ENCODE peak calls at places on chromosomes 16 and 17, in nine cellular contexts. C, A, S, I, Y, P, L, W and M are unnamed samples.

GRCh38 chr17:41407226-41407625 is 9.8 kb upstream of the KRT31 start:
- DNase-seq in C (no peak), W (no peak), I (no peak), Y (no peak), P (no peak), L (no peak), S (no peak), A (no peak), M (no peak)

GRCh38 chr16:66374176-66374575 is 7.7 kb downstream of the CDH5 start:
- DNase-seq in C (no peak), L (no peak), S (no peak), P (no peak), I (no peak), W (no peak), Y (no peak), A (no peak), M (no peak)

GRCh38 chr17:79793924-79794304 is 3.0 kb downstream of the CBX8 start:
- DNase-seq in Y (no peak), W (peak; percentile 40), P (no peak), C (no peak), S (no peak), I (no peak), L (no peak), A (no peak), M (peak; percentile 53)

GRCh38 chr17:82524540-82524939 is 5.0 kb downstream of the FOXK2 start:
- DNase-seq in P (no peak), Y (no peak), L (no peak), A (no peak), I (no peak), W (no peak), S (no peak), C (no peak), M (no peak)

GRCh38 chr16:22923491-22923890 is 109.5 kb downstream of the HS3ST2 start:
- DNase-seq in A (no peak), W (no peak), P (no peak), Y (no peak), I (no peak), C (no peak), S (no peak), L (no peak), M (no peak)

GRCh38 chr16:13904179-13904691 is 15.7 kb upstream of the ERCC4 start:
- DNase-seq in S (no peak), L (no peak), I (no peak), W (no peak), C (no peak), Y (no peak), P (no peak), A (no peak), M (no peak)

GRCh38 chr16:70738083-70738977 is 52.5 kb upstream of the MTSS2 start:
- DNase-seq in A (peak; percentile 92), Y (no peak), I (peak; percentile 93), S (peak; percentile 70), L (peak; percentile 50), W (peak; percentile 56), C (peak; percentile 81), P (no peak), M (no peak)

GRCh38 chr17:72274632-72275031 is 153.8 kb downstream of the SOX9 start:
- DNase-seq in W (no peak), L (no peak), A (no peak), P (no peak), C (no peak), Y (no peak), I (no peak), S (no peak), M (no peak)

GRCh38 chr16:52283581-52284375 is 263.2 kb downstream of the TOX3 start:
- DNase-seq in C (no peak), I (no peak), S (no peak), W (peak; percentile 10), P (no peak), Y (no peak), A (no peak), L (no peak), M (no peak)

GRCh38 chr16:53084736-53085538 is 30.1 kb downstream of the CHD9 start:
- DNase-seq in W (no peak), S (no peak), C (no peak), L (no peak), A (no peak), P (no peak), I (no peak), Y (no peak), M (no peak)

GRCh38 chr17:40351185-40352043 is 13.1 kb downstream of the GJD3 start:
- DNase-seq in Y (no peak), P (no peak), L (no peak), W (no peak), C (no peak), S (no peak), A (no peak), I (no peak), M (no peak)

GRCh38 chr16:78183886-78184553 is 84.6 kb downstream of the WWOX start:
- DNase-seq in C (no peak), S (peak; percentile 16), I (no peak), Y (no peak), W (no peak), A (no peak), P (no peak), L (no peak), M (no peak)

GRCh38 chr17:40963838-40964237 is 2.9 kb downstream of the KRT39 start:
- DNase-seq in Y (no peak), P (no peak), I (no peak), W (peak; percentile 20), A (no peak), S (no peak), C (no peak), L (no peak), M (peak; percentile 44)

DNA sequence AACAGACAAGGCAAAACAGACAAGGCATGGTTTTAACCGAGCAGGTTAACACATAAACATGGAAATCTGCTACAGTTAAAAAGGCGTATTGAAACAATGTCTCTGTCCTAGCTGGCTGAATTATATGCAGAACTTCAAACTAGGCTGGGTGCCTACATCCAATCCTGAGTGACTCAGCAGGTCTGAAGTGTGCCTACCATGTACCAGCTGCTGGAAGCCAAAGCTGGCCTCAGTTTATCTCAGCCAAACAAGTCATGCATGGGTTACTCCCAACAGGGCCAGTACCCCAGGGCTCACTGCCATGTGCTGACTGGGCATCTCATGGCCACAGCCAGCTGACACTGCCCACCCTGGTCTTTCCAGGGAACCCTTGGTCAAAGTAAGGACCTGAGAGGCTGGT is 4.0 kb downstream of the C1QBP start:
- DNase-seq in C (no peak), W (no peak), I (no peak), P (no peak), L (no peak), S (no peak), A (no peak), Y (no peak), M (no peak)
- H3K4me3 ChIP-seq in C (no peak overlapping the region), W (no peak overlapping the region), I (no peak overlapping the region), P (no peak overlapping the region), L (no peak overlapping the region), S (no peak overlapping the region), A (no peak overlapping the region), Y (no peak overlapping the region), M (no peak overlapping the region)

GRCh38 chr16:64532117-64532516 is 589.7 kb downstream of the CDH11 start:
- DNase-seq in P (no peak), W (no peak), C (no peak), I (no peak), A (no peak), L (no peak), S (no peak), Y (no peak), M (no peak)
- H3K4me3 ChIP-seq in P (no peak overlapping the region), W (no peak overlapping the region), C (no peak overlapping the region), I (no peak overlapping the region), A (no peak overlapping the region), L (no peak overlapping the region), S (no peak overlapping the region), Y (no peak overlapping the region), M (no peak overlapping the region)

GRCh38 chr16:68286153-68287074 is 22.1 kb downstream of the SLC7A6 start:
- DNase-seq in S (no peak), Y (no peak), P (no peak), W (no peak), C (no peak), I (no peak), A (no peak), L (no peak), M (no peak)
- H3K4me3 ChIP-seq in S (no peak overlapping the region), Y (peak overlapping the region; percentile 36), P (no peak overlapping the region), W (no peak overlapping the region), C (peak overlapping the region; percentile 2), I (no peak overlapping the region), A (no peak overlapping the region), L (no peak overlapping the region), M (no peak overlapping the region)

GRCh38 chr17:61554209-61554608 is 36.8 kb downstream of the NACA2 start:
- DNase-seq in C (no peak), W (no peak), Y (no peak), L (no peak), A (no peak), S (no peak), P (no peak), I (no peak), M (no peak)
- H3K4me3 ChIP-seq in C (no peak overlapping the region), W (no peak overlapping the region), Y (no peak overlapping the region), L (no peak overlapping the region), A (no peak overlapping the region), S (no peak overlapping the region), P (no peak overlapping the region), I (no peak overlapping the region), M (no peak overlapping the region)

DNA sequence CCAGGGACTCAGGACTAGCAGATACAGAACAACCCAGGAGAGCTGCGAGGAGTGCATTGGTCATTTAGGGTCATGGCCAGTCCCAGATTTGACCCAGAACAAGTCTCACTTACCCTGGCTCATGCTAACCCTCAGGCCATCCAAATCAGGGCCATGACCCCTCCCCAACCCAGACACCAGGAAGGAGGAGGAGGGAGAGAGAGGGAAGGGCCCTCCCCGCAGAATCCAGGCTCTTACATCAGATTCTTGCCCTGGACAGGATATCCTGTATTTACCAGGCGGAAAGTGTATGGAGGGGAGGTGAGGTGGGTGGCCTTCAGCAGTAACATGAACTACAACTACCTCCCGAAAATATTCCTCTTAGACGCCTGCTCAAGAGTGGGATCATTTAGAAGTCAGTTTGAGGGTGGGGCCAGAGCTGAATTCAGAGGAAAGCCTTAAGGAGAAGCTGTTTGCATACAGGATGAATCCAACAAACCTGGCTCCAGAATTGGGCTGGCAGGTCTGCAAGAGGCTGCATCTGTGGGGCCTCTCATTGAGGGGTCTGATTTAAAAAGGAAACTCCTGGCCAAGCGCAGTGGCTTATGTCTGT is 2.1 kb downstream of the VAT1 start:
- DNase-seq in S (no peak), A (peak; percentile 20), L (no peak), I (no peak), P (no peak), W (peak; percentile 60), C (no peak), Y (no peak), M (no peak)
- H3K4me3 ChIP-seq in S (no peak overlapping the region), A (peak overlapping the region; percentile 1), L (peak overlapping the region; percentile 90), I (no peak overlapping the region), P (peak overlapping the region; percentile 95), W (peak overlapping the region; percentile 97), C (peak overlapping the region; percentile 100), Y (no peak overlapping the region), M (no peak overlapping the region)

GRCh38 chr17:3846739-3847670 is 959 bp upstream of the NCBP3 start:
- DNase-seq in A (no peak), Y (no peak), C (no peak), W (no peak), L (no peak), P (no peak), S (no peak), I (no peak), M (no peak)
- H3K4me3 ChIP-seq in A (no peak overlapping the region), Y (no peak overlapping the region), C (peak overlapping the region; percentile 96), W (no peak overlapping the region), L (peak overlapping the region; percentile 95), P (peak overlapping the region; percentile 40), S (no peak overlapping the region), I (no peak overlapping the region), M (peak overlapping the region; percentile 99)